ENCODE peak calls at places on chromosomes 6 and 20, in seven cellular contexts. One of them, this sample, is unnamed.

GRCh38 chr6:159941286-159942113 is 27.4 kb upstream of the IGF2R start:
- DNase-seq in cardiac muscle cell: peak; percentile 29
- DNase-seq in upper lobe of right lung: no peak
- DNase-seq in HL-60: no peak
- DNase-seq in IMR-90: peak; percentile 57
- DNase-seq in Panc1: peak; percentile 27
- DNase-seq in psoas muscle: no peak
- DNase-seq in this sample: peak; percentile 50

GRCh38 chr6:108524528-108525218 is 36.0 kb upstream of the FOXO3 start:
- DNase-seq in HL-60: no peak
- DNase-seq in upper lobe of right lung: no peak
- DNase-seq in Panc1: no peak
- DNase-seq in IMR-90: peak; percentile 24
- DNase-seq in psoas muscle: no peak
- DNase-seq in cardiac muscle cell: no peak
- DNase-seq in this sample: no peak

GRCh38 chr6:137080711-137081110 is 35.9 kb upstream of the IL20RA start:
- DNase-seq in IMR-90: no peak
- DNase-seq in HL-60: no peak
- DNase-seq in psoas muscle: no peak
- DNase-seq in upper lobe of right lung: no peak
- DNase-seq in Panc1: no peak
- DNase-seq in cardiac muscle cell: no peak
- DNase-seq in this sample: no peak

GRCh38 chr20:58647162-58647813 is 3.8 kb upstream of the STX16 start:
- DNase-seq in IMR-90: no peak
- DNase-seq in HL-60: no peak
- DNase-seq in cardiac muscle cell: no peak
- DNase-seq in upper lobe of right lung: no peak
- DNase-seq in psoas muscle: no peak
- DNase-seq in Panc1: no peak
- DNase-seq in this sample: no peak

GRCh38 chr20:24470782-24471582 is 1.6 kb downstream of the SYNDIG1 start:
- DNase-seq in IMR-90: no peak
- DNase-seq in psoas muscle: no peak
- DNase-seq in cardiac muscle cell: peak; percentile 23
- DNase-seq in Panc1: no peak
- DNase-seq in upper lobe of right lung: peak; percentile 10
- DNase-seq in HL-60: no peak
- DNase-seq in this sample: no peak

GRCh38 chr6:119620846-119621570 is 271.4 kb upstream of the MAN1A1 start:
- DNase-seq in HL-60: no peak
- DNase-seq in Panc1: no peak
- DNase-seq in upper lobe of right lung: no peak
- DNase-seq in psoas muscle: no peak
- DNase-seq in cardiac muscle cell: no peak
- DNase-seq in IMR-90: peak; percentile 88
- DNase-seq in this sample: peak; percentile 94

GRCh38 chr20:9981834-9982233 is 53.0 kb upstream of the ANKEF1 start:
- DNase-seq in upper lobe of right lung: no peak
- DNase-seq in psoas muscle: no peak
- DNase-seq in Panc1: no peak
- DNase-seq in IMR-90: no peak
- DNase-seq in cardiac muscle cell: no peak
- DNase-seq in HL-60: no peak
- DNase-seq in this sample: no peak

GRCh38 chr6:31567531-31568370 is 4.3 kb upstream of the LTA start:
- DNase-seq in Panc1: no peak
- DNase-seq in psoas muscle: no peak
- DNase-seq in IMR-90: no peak
- DNase-seq in cardiac muscle cell: no peak
- DNase-seq in HL-60: no peak
- DNase-seq in upper lobe of right lung: no peak
- DNase-seq in this sample: no peak

GRCh38 chr6:21189721-21190120 is 403.8 kb upstream of the SOX4 start:
- DNase-seq in HL-60: no peak
- DNase-seq in IMR-90: no peak
- DNase-seq in upper lobe of right lung: no peak
- DNase-seq in cardiac muscle cell: no peak
- DNase-seq in psoas muscle: no peak
- DNase-seq in Panc1: no peak
- DNase-seq in this sample: no peak

GRCh38 chr6:148814082-148814790 is 67.4 kb downstream of the UST start:
- DNase-seq in HL-60: no peak
- DNase-seq in psoas muscle: no peak
- DNase-seq in Panc1: no peak
- DNase-seq in cardiac muscle cell: no peak
- DNase-seq in IMR-90: no peak
- DNase-seq in upper lobe of right lung: no peak
- DNase-seq in this sample: no peak

GRCh38 chr20:24149881-24150307 is 161.3 kb upstream of the GGTLC1 start:
- DNase-seq in Panc1: no peak
- DNase-seq in HL-60: no peak
- DNase-seq in upper lobe of right lung: no peak
- DNase-seq in cardiac muscle cell: peak; percentile 51
- DNase-seq in psoas muscle: no peak
- DNase-seq in IMR-90: no peak
- DNase-seq in this sample: no peak

GRCh38 chr6:16163535-16164300 is 34.8 kb downstream of the MYLIP start:
- DNase-seq in Panc1: no peak
- DNase-seq in psoas muscle: no peak
- DNase-seq in cardiac muscle cell: no peak
- DNase-seq in IMR-90: no peak
- DNase-seq in HL-60: no peak
- DNase-seq in upper lobe of right lung: no peak
- DNase-seq in this sample: no peak

GRCh38 chr6:166251655-166252054 is 56.5 kb downstream of the PRR18 start:
- DNase-seq in HL-60: no peak
- DNase-seq in cardiac muscle cell: no peak
- DNase-seq in psoas muscle: no peak
- DNase-seq in IMR-90: no peak
- DNase-seq in Panc1: no peak
- DNase-seq in upper lobe of right lung: no peak
- DNase-seq in this sample: no peak

DNA sequence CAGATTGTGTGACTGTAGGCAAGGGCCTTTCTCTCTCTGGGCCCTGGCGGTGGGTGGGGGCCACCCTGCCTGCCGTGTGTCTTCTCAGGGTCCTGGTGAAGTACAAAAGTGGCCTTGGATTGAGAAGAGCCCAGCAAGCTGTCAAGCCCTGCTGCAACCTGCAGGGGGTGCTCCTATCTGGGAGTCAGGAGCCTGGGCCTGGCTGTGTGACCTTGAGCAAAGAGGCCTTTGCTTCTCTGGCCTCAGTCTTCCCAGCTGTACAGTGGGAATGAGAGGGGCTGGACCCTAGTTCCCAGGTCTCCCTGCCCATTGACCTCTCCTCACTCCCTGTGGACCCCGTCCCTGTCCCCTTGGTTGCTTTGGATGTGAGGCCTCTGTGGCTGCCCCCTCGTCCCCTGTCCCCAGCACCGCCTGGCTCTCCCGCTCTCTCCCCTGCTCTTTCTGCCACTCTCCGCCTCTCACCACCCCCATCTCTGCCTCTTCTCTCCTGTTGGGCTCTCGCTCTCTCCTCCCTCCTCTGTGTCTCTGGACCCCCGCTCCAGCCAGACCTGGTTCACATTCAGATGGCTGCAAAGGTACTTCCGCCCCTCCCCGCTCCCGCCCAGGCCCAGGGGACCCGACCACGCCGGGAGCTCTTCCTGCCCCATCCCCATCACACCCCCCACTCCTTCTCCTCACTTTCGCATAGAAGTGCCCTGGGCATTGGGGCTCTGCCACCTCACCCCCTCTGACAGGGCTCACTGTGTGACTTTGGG is 46.7 kb downstream of the SRC start:
- DNase-seq in HL-60: no peak
- DNase-seq in cardiac muscle cell: no peak
- DNase-seq in upper lobe of right lung: no peak
- DNase-seq in psoas muscle: peak; percentile 48
- DNase-seq in Panc1: no peak
- DNase-seq in IMR-90: no peak
- DNase-seq in this sample: no peak
- TF ChIP-seq CTCF in HL-60: peak; percentile 12
- TF ChIP-seq CTCF in cardiac muscle cell: peak; percentile 35
- TF ChIP-seq CTCF in upper lobe of right lung: no peak
- TF ChIP-seq CTCF in psoas muscle: no peak
- TF ChIP-seq CTCF in Panc1: no peak
- TF ChIP-seq CTCF in IMR-90: peak; percentile 39
- TF ChIP-seq CTCF in this sample: peak; percentile 34

DNA sequence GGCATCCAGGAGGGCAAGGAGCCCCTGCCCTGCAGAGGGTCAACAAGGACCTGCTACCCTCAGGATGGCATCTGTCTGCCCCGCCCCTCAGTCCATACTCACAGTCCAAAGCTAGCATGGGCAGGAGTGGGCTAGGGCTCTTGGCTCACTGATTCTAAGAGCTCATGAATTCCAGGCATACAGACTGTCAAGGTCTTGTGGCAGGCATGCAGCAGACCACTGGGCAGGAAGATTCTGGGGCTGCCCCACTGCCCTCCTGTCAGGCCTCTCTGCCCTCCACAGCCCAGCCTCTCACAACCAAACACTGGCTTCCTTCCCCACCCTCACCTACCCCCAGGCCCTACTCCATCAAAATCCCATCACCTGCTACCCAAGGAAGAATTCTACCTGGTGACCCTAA is 5.6 kb upstream of the SLC4A11 start:
- DNase-seq in upper lobe of right lung: no peak
- DNase-seq in Panc1: no peak
- DNase-seq in IMR-90: no peak
- DNase-seq in psoas muscle: no peak
- DNase-seq in cardiac muscle cell: no peak
- DNase-seq in HL-60: no peak
- DNase-seq in this sample: no peak
- H3K27me3 ChIP-seq in upper lobe of right lung: peaks cover 16% of the 10 kb centered on the region
- H3K27me3 ChIP-seq in Panc1: no peaks in the 10 kb centered on the region
- H3K27me3 ChIP-seq in IMR-90: peaks cover 10% of the 10 kb centered on the region
- H3K27me3 ChIP-seq in psoas muscle: no peaks in the 10 kb centered on the region
- H3K27me3 ChIP-seq in cardiac muscle cell: peaks cover 74% of the 10 kb centered on the region
- H3K27me3 ChIP-seq in HL-60: peaks cover 43% of the 10 kb centered on the region
- H3K27me3 ChIP-seq in this sample: no peaks in the 10 kb centered on the region

GRCh38 chr20:62768815-62769287 is 27.4 kb upstream of the MRGBP start:
- DNase-seq in cardiac muscle cell: peak; percentile 33
- DNase-seq in upper lobe of right lung: no peak
- DNase-seq in psoas muscle: no peak
- DNase-seq in IMR-90: peak; percentile 61
- DNase-seq in Panc1: no peak
- DNase-seq in HL-60: no peak
- DNase-seq in this sample: no peak
- H3K4me3 ChIP-seq in cardiac muscle cell: no peak overlapping the region
- H3K4me3 ChIP-seq in upper lobe of right lung: no peak overlapping the region
- H3K4me3 ChIP-seq in psoas muscle: no peak overlapping the region
- H3K4me3 ChIP-seq in IMR-90: no peak overlapping the region
- H3K4me3 ChIP-seq in Panc1: no peak overlapping the region
- H3K4me3 ChIP-seq in HL-60: no peak overlapping the region
- H3K4me3 ChIP-seq in this sample: no peak overlapping the region

GRCh38 chr20:32452776-32453466 is 94.8 kb downstream of the ASXL1 start:
- DNase-seq in HL-60: no peak
- DNase-seq in psoas muscle: peak; percentile 40
- DNase-seq in Panc1: no peak
- DNase-seq in IMR-90: no peak
- DNase-seq in cardiac muscle cell: no peak
- DNase-seq in upper lobe of right lung: peak; percentile 43
- DNase-seq in this sample: no peak

GRCh38 chr20:32453467-32454163 is 95.5 kb downstream of the ASXL1 start:
- DNase-seq in Panc1: no peak
- DNase-seq in cardiac muscle cell: no peak
- DNase-seq in HL-60: no peak
- DNase-seq in psoas muscle: peak; percentile 43
- DNase-seq in upper lobe of right lung: peak; percentile 53
- DNase-seq in IMR-90: no peak
- DNase-seq in this sample: no peak

GRCh38 chr20:32450484-32451061 is 92.4 kb downstream of the ASXL1 start:
- DNase-seq in cardiac muscle cell: no peak
- DNase-seq in HL-60: no peak
- DNase-seq in Panc1: no peak
- DNase-seq in IMR-90: no peak
- DNase-seq in psoas muscle: no peak
- DNase-seq in upper lobe of right lung: peak; percentile 54
- DNase-seq in this sample: no peak

GRCh38 chr20:32451340-32451681 is 93.2 kb downstream of the ASXL1 start:
- DNase-seq in cardiac muscle cell: no peak
- DNase-seq in IMR-90: no peak
- DNase-seq in Panc1: no peak
- DNase-seq in psoas muscle: peak; percentile 31
- DNase-seq in upper lobe of right lung: no peak
- DNase-seq in HL-60: no peak
- DNase-seq in this sample: no peak

DNA sequence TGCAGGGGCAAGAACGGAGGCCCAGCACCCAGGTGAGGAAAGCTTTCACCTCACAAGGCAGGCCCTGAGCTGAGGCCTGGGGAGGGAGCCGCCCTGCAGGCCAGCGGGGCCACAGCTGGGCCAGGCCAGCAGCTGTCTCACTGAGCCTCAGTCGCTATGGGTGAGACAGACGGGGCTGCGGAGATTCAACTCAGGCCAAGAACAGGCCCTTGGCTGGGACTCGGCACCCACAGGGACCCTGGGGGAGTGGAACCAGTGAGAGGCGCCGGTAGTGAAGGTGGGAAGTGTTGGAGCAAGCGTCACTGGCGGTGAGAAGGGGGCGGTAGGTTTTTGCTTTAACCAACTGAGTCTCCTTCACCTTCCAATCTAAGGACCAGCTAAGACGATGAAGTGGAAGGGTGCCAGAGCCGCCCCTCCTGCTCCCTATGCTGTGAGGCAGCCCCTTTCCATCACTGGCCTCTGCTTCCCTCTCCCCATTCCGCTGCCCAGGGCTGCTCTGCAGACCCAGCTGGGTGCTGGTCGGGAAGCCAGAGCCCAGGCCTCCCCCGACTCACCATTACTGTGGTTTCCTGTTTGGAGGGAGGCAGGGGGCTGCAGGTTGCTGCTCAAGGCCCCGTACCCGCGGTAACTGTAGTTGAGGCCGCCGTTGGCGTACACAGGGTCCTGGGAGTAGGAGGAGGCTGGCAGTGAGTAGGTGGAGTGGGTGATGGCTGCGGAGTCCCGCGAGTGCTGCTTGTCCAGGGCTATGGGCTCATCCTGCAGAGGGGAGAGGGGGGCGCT is 93.7 kb downstream of the ASXL1 start:
- DNase-seq in cardiac muscle cell: no peak
- DNase-seq in psoas muscle: peak; percentile 38
- DNase-seq in upper lobe of right lung: peak; percentile 51
- DNase-seq in Panc1: no peak
- DNase-seq in HL-60: no peak
- DNase-seq in IMR-90: no peak
- DNase-seq in this sample: no peak
- TF ChIP-seq CTCF in cardiac muscle cell: no peak
- TF ChIP-seq CTCF in psoas muscle: no peak
- TF ChIP-seq CTCF in upper lobe of right lung: no peak
- TF ChIP-seq CTCF in Panc1: no peak
- TF ChIP-seq CTCF in HL-60: no peak
- TF ChIP-seq CTCF in IMR-90: no peak
- TF ChIP-seq CTCF in this sample: peak; percentile 6

GRCh38 chr6:85490516-85491248 is 40.8 kb downstream of the NT5E start:
- DNase-seq in Panc1: no peak
- DNase-seq in IMR-90: peak; percentile 26
- DNase-seq in upper lobe of right lung: no peak
- DNase-seq in psoas muscle: no peak
- DNase-seq in cardiac muscle cell: no peak
- DNase-seq in HL-60: no peak
- DNase-seq in this sample: peak; percentile 54
- H3K27me3 ChIP-seq in Panc1: no peaks in the 10 kb centered on the region
- H3K27me3 ChIP-seq in IMR-90: no peaks in the 10 kb centered on the region
- H3K27me3 ChIP-seq in upper lobe of right lung: no peaks in the 10 kb centered on the region
- H3K27me3 ChIP-seq in psoas muscle: no peaks in the 10 kb centered on the region
- H3K27me3 ChIP-seq in cardiac muscle cell: no peaks in the 10 kb centered on the region
- H3K27me3 ChIP-seq in HL-60: no peaks in the 10 kb centered on the region
- H3K27me3 ChIP-seq in this sample: no peaks in the 10 kb centered on the region